ENCODE peak calls at places on chromosomes 6 and 20, in eight cellular contexts. W is uterus; K is stimulated activated CD4-positive, alpha-beta T cell treated with anti-CD3 and anti-CD28 coated beads, Interleukin-2, amount 100 ng/mL, for 48 hours; N is mesenchymal stem cell; L is ELR; F is amniotic stem cell; V is lung microvascular endothelial cell; O is MCF 10A. I is an unnamed sample.

GRCh38 chr6:34150766-34151165 is 4.9 kb upstream of the GRM4 start:
- DNase-seq in W (no peak), K (no peak), N (no peak), L (no peak), F (no peak), V (no peak), O (no peak), I (no peak)

GRCh38 chr6:113120577-113121285 is 736.4 kb upstream of the MARCKS start:
- DNase-seq in W (no peak), K (no peak), N (peak), L (peak), F (peak), V (no peak), O (peak), I (no peak)

GRCh38 chr20:5657873-5658200 is 92.4 kb upstream of the SHLD1 start:
- DNase-seq in W (no peak), K (no peak), N (no peak), L (no peak), F (no peak), V (no peak), O (no peak), I (no peak)

GRCh38 chr20:3115190-3116107 is 30.9 kb upstream of the AVP start:
- DNase-seq in W (no peak), K (no peak), N (peak), L (peak), F (peak), V (peak), O (peak), I (peak)

GRCh38 chr20:34938466-34939163 is 17.0 kb downstream of the GSS start:
- DNase-seq in W (no peak), K (no peak), N (no peak), L (no peak), F (no peak), V (peak), O (peak), I (peak)

GRCh38 chr6:119312875-119313338 is 36.7 kb downstream of the MAN1A1 start:
- DNase-seq in W (no peak), K (peak), N (no peak), L (no peak), F (no peak), V (no peak), O (no peak), I (no peak)

GRCh38 chr6:37417393-37417792 is 15.6 kb upstream of the CMTR1 start:
- DNase-seq in W (no peak), K (no peak), N (no peak), L (no peak), F (no peak), V (no peak), O (no peak), I (no peak)

GRCh38 chr20:48776306-48776705 is 51.5 kb downstream of the PREX1 start:
- DNase-seq in W (no peak), K (no peak), N (peak), L (peak), F (peak), V (no peak), O (no peak), I (no peak)

GRCh38 chr20:46694484-46694883 is 5.2 kb upstream of the TP53RK start:
- DNase-seq in W (no peak), K (no peak), N (no peak), L (peak), F (no peak), V (peak), O (no peak), I (no peak)

GRCh38 chr6:108247965-108248536 is 12.8 kb downstream of the SNX3 start:
- DNase-seq in W (no peak), K (no peak), N (peak), L (no peak), F (no peak), V (no peak), O (no peak), I (no peak)